ENCODE peak calls at places on chromosome 4, in four cellular contexts. A is SK-N-SH, E is K562, I is HepG2. H is an unnamed sample.

GRCh38 chr4:102627831-102628523 is 126.8 kb downstream of the NFKB1 start:
- DNase-seq in A (no peak), E (peak; percentile 54), I (no peak), H (peak; percentile 22)

GRCh38 chr4:665751-666435 is 8.2 kb downstream of the ATP5ME start:
- DNase-seq in A (no peak), E (no peak), I (no peak), H (no peak)

GRCh38 chr4:113053883-113054282 is 4.4 kb downstream of the ANK2 start:
- DNase-seq in A (no peak), E (no peak), I (no peak), H (no peak)

GRCh38 chr4:101910786-101911373 is 120.3 kb downstream of the BANK1 start:
- DNase-seq in A (no peak), E (no peak), I (no peak), H (no peak)

GRCh38 chr4:24488399-24489164 is 95.8 kb downstream of the DHX15 start:
- DNase-seq in A (peak; percentile 82), E (peak; percentile 75), I (peak; percentile 44), H (peak; percentile 41)

GRCh38 chr4:38154251-38154650 is 194.1 kb downstream of the PTTG2 start:
- DNase-seq in A (no peak), E (no peak), I (no peak), H (no peak)

GRCh38 chr4:3402409-3403103 is 39.2 kb upstream of the HGFAC start:
- DNase-seq in A (no peak), E (no peak), I (no peak), H (no peak)

GRCh38 chr4:118683513-118683912 is 1.7 kb upstream of the METTL14 start:
- DNase-seq in A (peak; percentile 29), E (peak; percentile 43), I (peak; percentile 49), H (no peak)

GRCh38 chr4:184766421-184766820 is 32.5 kb upstream of the CENPU start:
- DNase-seq in A (no peak), E (no peak), I (no peak), H (no peak)

GRCh38 chr4:149781150-149781549 is 34.5 kb downstream of the IQCM start:
- DNase-seq in A (no peak), E (no peak), I (no peak), H (peak; percentile 42)

GRCh38 chr4:32840461-32841189 is 2120.5 kb downstream of the PCDH7 start:
- DNase-seq in A (no peak), E (no peak), I (no peak), H (no peak)

GRCh38 chr4:109185951-109186350 is 116.5 kb downstream of the COL25A1 start:
- DNase-seq in A (no peak), E (no peak), I (no peak), H (no peak)

GRCh38 chr4:40733752-40734151 is 16.0 kb upstream of the NSUN7 start:
- DNase-seq in A (no peak), E (no peak), I (no peak), H (no peak)

GRCh38 chr4:40728341-40728740 is 21.4 kb upstream of the NSUN7 start:
- DNase-seq in A (no peak), E (no peak), I (peak; percentile 45), H (no peak)

GRCh38 chr4:40734497-40734896 is 15.3 kb upstream of the NSUN7 start:
- DNase-seq in A (no peak), E (no peak), I (no peak), H (no peak)

GRCh38 chr4:40729555-40729954 is 20.2 kb upstream of the NSUN7 start:
- DNase-seq in A (no peak), E (no peak), I (no peak), H (no peak)

DNA sequence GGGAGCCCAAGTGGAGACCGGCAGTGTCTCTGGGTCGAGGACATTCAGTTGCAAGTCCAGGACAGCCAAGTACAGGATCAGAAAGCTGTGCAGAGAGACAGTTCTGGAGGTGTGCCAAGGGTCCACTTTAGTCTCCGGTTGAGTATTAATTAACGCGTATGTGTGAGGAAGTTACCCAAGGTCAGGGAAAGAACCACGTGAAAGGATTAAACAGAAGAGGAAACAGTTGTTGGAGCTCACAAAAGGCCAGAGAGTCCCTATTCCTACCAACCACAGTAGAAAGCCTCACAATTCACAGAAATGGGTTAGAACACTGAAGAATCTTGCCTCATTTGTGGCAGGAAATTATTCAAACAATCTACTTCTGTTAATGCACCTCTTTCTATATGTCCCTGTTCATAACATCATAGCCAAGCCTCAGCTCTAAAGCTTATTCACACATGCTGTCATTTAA is 17.9 kb upstream of the NSUN7 start:
- DNase-seq in A (peak; percentile 28), E (no peak), I (peak; percentile 28), H (no peak)
- TF ChIP-seq SIN3A in A (no peak), E (no peak), I (no peak), H (no peak)

GRCh38 chr4:189202182-189202868 is 738.3 kb upstream of the FRG1 start:
- DNase-seq in A (peak; percentile 45), E (peak; percentile 23), I (peak; percentile 9), H (peak; percentile 28)
- H2AFZ ChIP-seq in A (no peak overlapping the region), E (no peak overlapping the region), I (no peak overlapping the region), H (peak overlapping the region; percentile 97)

DNA sequence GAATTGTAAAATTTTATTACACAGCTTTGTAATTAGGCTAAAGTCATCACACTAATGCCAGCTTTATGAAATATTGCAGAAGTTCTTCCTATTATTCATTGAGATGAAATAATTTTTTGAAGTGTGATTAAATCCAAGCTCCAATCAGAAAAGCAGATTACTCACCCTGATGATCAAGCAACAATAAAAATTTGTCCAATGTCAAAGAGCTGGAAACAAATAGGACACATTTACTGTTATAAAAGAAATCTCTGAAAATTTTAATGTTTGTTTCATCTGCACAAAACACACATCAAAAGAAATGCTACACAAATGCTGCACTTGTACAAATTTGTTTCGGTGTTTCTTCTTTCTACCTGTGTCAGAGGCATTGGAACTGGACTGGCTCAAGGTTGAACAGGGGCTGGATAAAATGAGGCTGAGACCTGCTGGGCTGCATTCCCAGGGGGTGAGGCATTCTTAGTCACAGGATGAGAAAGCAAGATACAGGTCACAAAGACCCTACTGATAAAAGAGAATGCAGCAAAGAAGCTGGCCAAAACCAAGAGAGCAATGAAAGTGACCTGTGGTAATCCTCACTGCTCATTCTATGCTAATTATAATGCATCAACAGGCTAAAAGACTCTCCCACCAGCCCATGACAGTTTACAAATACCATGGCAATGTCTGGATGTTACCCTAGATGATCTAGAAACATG is 78.3 kb downstream of the GASK1B start:
- DNase-seq in A (no peak), E (no peak), I (peak; percentile 61), H (peak; percentile 96)
- TF ChIP-seq ELF1 in A (no peak), E (no peak), I (no peak), H (no peak)

GRCh38 chr4:67084801-67085200 is 460.5 kb downstream of the CENPC start:
- DNase-seq in A (no peak), E (no peak), I (no peak), H (no peak)
- TF ChIP-seq SIN3A in A (no peak), E (no peak), I (no peak), H (no peak)

GRCh38 chr4:127479031-127479622 is 153.6 kb upstream of the INTU start:
- DNase-seq in A (peak; percentile 9), E (peak; percentile 54), I (peak; percentile 5), H (peak; percentile 39)
- H2AFZ ChIP-seq in A (peak overlapping the region; percentile 12), E (no peak overlapping the region), I (no peak overlapping the region), H (peak overlapping the region; percentile 50)

DNA sequence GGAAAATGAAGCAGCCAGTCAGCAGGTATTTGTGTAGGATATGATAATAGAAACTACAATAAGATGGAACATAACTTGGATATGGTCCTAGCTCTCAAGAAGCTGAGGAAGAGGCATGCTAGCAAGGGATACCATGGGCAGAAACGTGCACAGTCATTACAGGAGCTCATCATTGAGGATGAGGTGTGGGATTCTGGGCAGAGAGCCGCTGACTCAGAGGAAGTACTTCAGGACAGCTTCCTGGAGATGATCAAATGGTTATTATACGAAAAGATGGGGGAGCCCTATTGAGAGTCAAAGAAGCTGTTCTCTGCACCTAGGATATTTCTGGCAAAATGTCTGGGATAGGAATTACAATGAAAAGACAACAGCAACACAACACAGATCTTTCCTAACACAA is 116.0 kb upstream of the PDE5A start:
- DNase-seq in A (no peak), E (no peak), I (no peak), H (no peak)
- TF ChIP-seq ELF1 in A (no peak), E (no peak), I (no peak), H (no peak)

GRCh38 chr4:41692717-41693345 is 55.7 kb downstream of the PHOX2B start:
- DNase-seq in A (peak; percentile 45), E (peak; percentile 61), I (peak; percentile 30), H (peak; percentile 46)
- TF ChIP-seq SIN3A in A (no peak), E (no peak), I (no peak), H (no peak)

GRCh38 chr4:176967586-176967985 is 174.9 kb upstream of the VEGFC start:
- DNase-seq in A (no peak), E (no peak), I (no peak), H (no peak)

GRCh38 chr4:176964116-176964691 is 171.5 kb upstream of the VEGFC start:
- DNase-seq in A (no peak), E (no peak), I (no peak), H (peak; percentile 16)

GRCh38 chr4:176970853-176971252 is 178.1 kb upstream of the VEGFC start:
- DNase-seq in A (no peak), E (no peak), I (no peak), H (no peak)

GRCh38 chr4:176971576-176972105 is 178.9 kb upstream of the VEGFC start:
- DNase-seq in A (no peak), E (no peak), I (no peak), H (no peak)

DNA sequence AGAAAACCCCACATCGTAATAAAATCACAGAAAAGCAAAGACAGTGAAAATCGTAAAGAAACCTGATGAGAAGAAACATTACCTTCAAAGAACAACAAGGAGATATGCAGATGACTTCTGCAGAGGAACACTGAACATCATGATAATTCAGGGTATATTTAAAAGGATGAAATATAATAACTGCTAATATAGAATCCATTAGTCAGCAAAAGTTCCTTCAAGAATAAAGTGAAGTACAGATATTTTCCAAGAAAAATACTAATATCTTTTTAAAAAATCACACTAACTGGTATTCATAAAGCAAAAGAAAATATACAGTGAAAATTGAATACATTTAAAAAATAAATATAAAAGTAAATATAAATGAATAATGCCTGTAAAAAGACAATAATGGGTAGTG is 176.3 kb upstream of the VEGFC start:
- DNase-seq in A (no peak), E (no peak), I (no peak), H (no peak)
- H2AFZ ChIP-seq in A (no peak overlapping the region), E (no peak overlapping the region), I (no peak overlapping the region), H (no peak overlapping the region)

DNA sequence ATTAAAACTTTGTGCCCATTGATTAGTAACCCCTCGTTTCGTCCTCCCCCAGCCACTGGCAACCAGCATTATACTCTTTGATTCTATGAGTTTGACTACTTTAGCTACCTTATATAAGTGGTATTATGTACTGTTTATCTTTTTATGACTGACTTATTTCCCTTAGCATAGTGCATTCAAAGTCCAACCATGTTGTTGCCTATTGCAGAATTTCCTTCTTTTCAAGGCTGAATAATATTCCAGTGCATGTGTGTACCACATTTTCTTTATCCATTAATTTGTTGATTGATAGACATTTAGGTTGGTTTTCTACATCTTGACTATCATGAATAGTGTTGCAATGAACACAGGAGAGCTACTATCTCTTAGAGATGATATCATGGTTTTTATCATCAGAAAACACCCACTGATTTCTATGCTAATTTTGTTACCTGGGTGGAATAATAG is 3.2 kb downstream of the ALB start:
- DNase-seq in A (no peak), E (no peak), I (no peak), H (no peak)
- TF ChIP-seq ELF1 in A (no peak), E (no peak), I (no peak), H (no peak)

H was measured in HCT116.